ENCODE peak calls at places on chromosomes 11 and 22, in eight cellular contexts. One of them, this sample, is unnamed.

GRCh38 chr11:31817054-31817620 is 6.0 kb upstream of the PAX6 start:
- DNase-seq in tibial artery: no peak
- DNase-seq in fibroblast of pulmonary artery: no peak
- DNase-seq in astrocyte of the spinal cord: no peak
- DNase-seq in kidney: no peak
- DNase-seq in neural progenitor cell: peak
- DNase-seq in tibial nerve: no peak
- DNase-seq in lung: no peak
- DNase-seq in this sample: no peak

GRCh38 chr11:113514856-113515255 is 39.7 kb upstream of the DRD2 start:
- DNase-seq in tibial artery: no peak
- DNase-seq in fibroblast of pulmonary artery: no peak
- DNase-seq in astrocyte of the spinal cord: no peak
- DNase-seq in kidney: no peak
- DNase-seq in neural progenitor cell: no peak
- DNase-seq in tibial nerve: no peak
- DNase-seq in lung: no peak
- DNase-seq in this sample: no peak

GRCh38 chr11:120013325-120014250 is 124.3 kb downstream of the TRIM29 start:
- DNase-seq in tibial artery: no peak
- DNase-seq in fibroblast of pulmonary artery: peak
- DNase-seq in astrocyte of the spinal cord: peak
- DNase-seq in kidney: no peak
- DNase-seq in neural progenitor cell: peak
- DNase-seq in tibial nerve: no peak
- DNase-seq in lung: no peak
- DNase-seq in this sample: peak

GRCh38 chr11:80280737-80281136 is 839.9 kb upstream of the TENM4 start:
- DNase-seq in tibial artery: no peak
- DNase-seq in fibroblast of pulmonary artery: no peak
- DNase-seq in astrocyte of the spinal cord: no peak
- DNase-seq in kidney: no peak
- DNase-seq in neural progenitor cell: no peak
- DNase-seq in tibial nerve: no peak
- DNase-seq in lung: no peak
- DNase-seq in this sample: no peak

GRCh38 chr11:86101941-86102407 is 33.1 kb upstream of the PICALM start:
- DNase-seq in tibial artery: no peak
- DNase-seq in fibroblast of pulmonary artery: peak
- DNase-seq in astrocyte of the spinal cord: no peak
- DNase-seq in kidney: no peak
- DNase-seq in neural progenitor cell: no peak
- DNase-seq in tibial nerve: no peak
- DNase-seq in lung: no peak
- DNase-seq in this sample: peak

GRCh38 chr11:68912254-68912653 is 8.6 kb downstream of the IGHMBP2 start:
- DNase-seq in tibial artery: no peak
- DNase-seq in fibroblast of pulmonary artery: no peak
- DNase-seq in astrocyte of the spinal cord: no peak
- DNase-seq in kidney: no peak
- DNase-seq in neural progenitor cell: no peak
- DNase-seq in tibial nerve: no peak
- DNase-seq in lung: no peak
- DNase-seq in this sample: peak

GRCh38 chr22:48635825-48636224 is 1191.8 kb downstream of the BRD1 start:
- DNase-seq in tibial artery: no peak
- DNase-seq in fibroblast of pulmonary artery: no peak
- DNase-seq in astrocyte of the spinal cord: no peak
- DNase-seq in kidney: no peak
- DNase-seq in neural progenitor cell: no peak
- DNase-seq in tibial nerve: no peak
- DNase-seq in lung: no peak
- DNase-seq in this sample: no peak

GRCh38 chr11:71304491-71304890 is 52.1 kb upstream of the SHANK2 start:
- DNase-seq in tibial artery: peak
- DNase-seq in fibroblast of pulmonary artery: no peak
- DNase-seq in astrocyte of the spinal cord: no peak
- DNase-seq in kidney: no peak
- DNase-seq in neural progenitor cell: no peak
- DNase-seq in tibial nerve: no peak
- DNase-seq in lung: peak
- DNase-seq in this sample: no peak

GRCh38 chr22:46758098-46758497 is 4.4 kb upstream of the TBC1D22A start:
- DNase-seq in tibial artery: no peak
- DNase-seq in fibroblast of pulmonary artery: no peak
- DNase-seq in astrocyte of the spinal cord: no peak
- DNase-seq in kidney: no peak
- DNase-seq in neural progenitor cell: no peak
- DNase-seq in tibial nerve: no peak
- DNase-seq in lung: no peak
- DNase-seq in this sample: no peak

GRCh38 chr11:109037856-109038780 is 373.2 kb downstream of the DDX10 start:
- DNase-seq in tibial artery: no peak
- DNase-seq in fibroblast of pulmonary artery: peak
- DNase-seq in astrocyte of the spinal cord: peak
- DNase-seq in kidney: no peak
- DNase-seq in neural progenitor cell: peak
- DNase-seq in tibial nerve: no peak
- DNase-seq in lung: no peak
- DNase-seq in this sample: peak

GRCh38 chr11:113873241-113873626 is 2.1 kb downstream of the USP28 start:
- DNase-seq in tibial artery: no peak
- DNase-seq in fibroblast of pulmonary artery: no peak
- DNase-seq in astrocyte of the spinal cord: peak
- DNase-seq in kidney: no peak
- DNase-seq in neural progenitor cell: peak
- DNase-seq in tibial nerve: no peak
- DNase-seq in lung: no peak
- DNase-seq in this sample: peak

DNA sequence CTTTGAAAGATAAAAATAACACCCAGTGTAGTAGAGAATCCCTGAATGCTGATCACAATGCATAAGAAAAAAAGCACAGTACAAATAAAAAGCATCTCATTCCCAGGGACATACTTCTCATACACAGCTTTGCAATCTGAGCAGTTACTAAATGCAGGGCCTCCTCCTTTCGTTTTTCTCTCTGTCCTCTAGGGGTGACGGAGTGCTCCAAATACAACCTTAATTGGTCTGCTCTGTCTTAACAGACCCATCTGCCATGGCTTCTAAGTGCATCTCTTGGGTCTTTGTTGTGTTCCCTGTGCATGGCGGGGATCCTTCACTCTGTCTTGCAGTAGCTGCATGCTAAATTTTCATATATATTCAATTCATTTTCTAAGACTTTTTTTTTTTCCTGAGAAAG is 1114.2 kb upstream of the RAG2 start:
- DNase-seq in tibial artery: no peak
- DNase-seq in fibroblast of pulmonary artery: peak
- DNase-seq in astrocyte of the spinal cord: peak
- DNase-seq in kidney: no peak
- DNase-seq in neural progenitor cell: peak
- DNase-seq in tibial nerve: no peak
- DNase-seq in lung: no peak
- DNase-seq in this sample: peak
- TF ChIP-seq CTCF in tibial artery: no peak
- TF ChIP-seq CTCF in fibroblast of pulmonary artery: peak
- TF ChIP-seq CTCF in astrocyte of the spinal cord: peak
- TF ChIP-seq CTCF in kidney: no peak
- TF ChIP-seq CTCF in neural progenitor cell: peak
- TF ChIP-seq CTCF in tibial nerve: no peak
- TF ChIP-seq CTCF in lung: no peak
- TF ChIP-seq CTCF in this sample: peak

GRCh38 chr11:12330491-12331231 is 46.7 kb upstream of the PARVA start:
- DNase-seq in tibial artery: no peak
- DNase-seq in fibroblast of pulmonary artery: no peak
- DNase-seq in astrocyte of the spinal cord: no peak
- DNase-seq in kidney: no peak
- DNase-seq in neural progenitor cell: peak
- DNase-seq in tibial nerve: no peak
- DNase-seq in lung: no peak
- DNase-seq in this sample: peak
- H3K4me3 ChIP-seq in tibial artery: no peak
- H3K4me3 ChIP-seq in fibroblast of pulmonary artery: no peak
- H3K4me3 ChIP-seq in astrocyte of the spinal cord: no peak
- H3K4me3 ChIP-seq in kidney: no peak
- H3K4me3 ChIP-seq in neural progenitor cell: peak
- H3K4me3 ChIP-seq in tibial nerve: no peak
- H3K4me3 ChIP-seq in lung: no peak
- H3K4me3 ChIP-seq in this sample: no peak

GRCh38 chr22:25350551-25350971 is 131.1 kb downstream of the CRYBB2 start:
- DNase-seq in tibial artery: no peak
- DNase-seq in fibroblast of pulmonary artery: no peak
- DNase-seq in astrocyte of the spinal cord: no peak
- DNase-seq in kidney: peak
- DNase-seq in neural progenitor cell: no peak
- DNase-seq in tibial nerve: no peak
- DNase-seq in lung: no peak
- DNase-seq in this sample: no peak

GRCh38 chr22:25353516-25354445 is 134.3 kb downstream of the CRYBB2 start:
- DNase-seq in tibial artery: peak
- DNase-seq in fibroblast of pulmonary artery: no peak
- DNase-seq in astrocyte of the spinal cord: no peak
- DNase-seq in kidney: peak
- DNase-seq in neural progenitor cell: no peak
- DNase-seq in tibial nerve: no peak
- DNase-seq in lung: no peak
- DNase-seq in this sample: no peak

GRCh38 chr22:25354456-25354855 is 135.0 kb downstream of the CRYBB2 start:
- DNase-seq in tibial artery: peak
- DNase-seq in fibroblast of pulmonary artery: no peak
- DNase-seq in astrocyte of the spinal cord: no peak
- DNase-seq in kidney: peak
- DNase-seq in neural progenitor cell: no peak
- DNase-seq in tibial nerve: no peak
- DNase-seq in lung: no peak
- DNase-seq in this sample: no peak

GRCh38 chr22:25352294-25352680 is 132.8 kb downstream of the CRYBB2 start:
- DNase-seq in tibial artery: no peak
- DNase-seq in fibroblast of pulmonary artery: no peak
- DNase-seq in astrocyte of the spinal cord: no peak
- DNase-seq in kidney: no peak
- DNase-seq in neural progenitor cell: no peak
- DNase-seq in tibial nerve: no peak
- DNase-seq in lung: no peak
- DNase-seq in this sample: no peak

DNA sequence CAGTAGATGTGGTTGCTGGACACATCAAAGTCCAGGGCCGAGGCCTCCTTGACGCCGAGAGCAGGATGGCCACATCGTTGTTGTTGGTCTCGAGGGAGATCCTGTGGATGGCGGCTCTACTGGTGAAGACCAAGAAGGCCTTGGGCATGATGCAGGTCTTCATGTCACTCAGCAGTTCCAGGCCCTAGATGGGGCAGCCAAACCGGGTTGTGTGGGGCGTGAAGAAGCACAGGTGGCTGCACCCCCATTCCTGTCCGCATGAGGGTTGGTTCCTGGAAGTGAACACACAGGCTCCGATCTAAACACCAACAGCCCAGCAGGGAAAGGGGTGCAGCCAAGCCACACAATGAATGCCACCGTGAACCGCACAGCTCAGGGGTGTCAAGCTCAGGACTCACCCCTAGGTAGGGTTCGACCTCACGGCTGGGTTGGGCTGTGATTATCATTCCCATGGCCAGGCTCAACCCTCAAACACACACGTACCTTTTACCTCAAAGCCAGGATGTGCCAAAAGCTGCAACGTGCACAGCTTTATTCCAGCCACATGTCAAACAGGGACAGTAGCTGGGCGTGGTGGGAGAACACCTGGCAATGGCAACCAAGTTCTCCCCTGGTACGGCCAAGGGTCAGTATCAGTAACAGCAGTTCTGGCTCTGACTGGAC is 132.3 kb downstream of the CRYBB2 start:
- DNase-seq in tibial artery: no peak
- DNase-seq in fibroblast of pulmonary artery: no peak
- DNase-seq in astrocyte of the spinal cord: no peak
- DNase-seq in kidney: no peak
- DNase-seq in neural progenitor cell: no peak
- DNase-seq in tibial nerve: no peak
- DNase-seq in lung: no peak
- DNase-seq in this sample: no peak
- TF ChIP-seq CTCF in tibial artery: no peak
- TF ChIP-seq CTCF in fibroblast of pulmonary artery: no peak
- TF ChIP-seq CTCF in astrocyte of the spinal cord: no peak
- TF ChIP-seq CTCF in kidney: no peak
- TF ChIP-seq CTCF in neural progenitor cell: no peak
- TF ChIP-seq CTCF in tibial nerve: no peak
- TF ChIP-seq CTCF in lung: no peak
- TF ChIP-seq CTCF in this sample: no peak

GRCh38 chr11:64855596-64856304 is 11.3 kb upstream of the CDC42BPG start:
- DNase-seq in tibial artery: no peak
- DNase-seq in fibroblast of pulmonary artery: no peak
- DNase-seq in astrocyte of the spinal cord: no peak
- DNase-seq in kidney: no peak
- DNase-seq in neural progenitor cell: no peak
- DNase-seq in tibial nerve: no peak
- DNase-seq in lung: no peak
- DNase-seq in this sample: no peak
- H3K4me3 ChIP-seq in tibial artery: peak
- H3K4me3 ChIP-seq in fibroblast of pulmonary artery: no peak
- H3K4me3 ChIP-seq in astrocyte of the spinal cord: no peak
- H3K4me3 ChIP-seq in kidney: no peak
- H3K4me3 ChIP-seq in neural progenitor cell: no peak
- H3K4me3 ChIP-seq in tibial nerve: no peak
- H3K4me3 ChIP-seq in lung: no peak
- H3K4me3 ChIP-seq in this sample: no peak

DNA sequence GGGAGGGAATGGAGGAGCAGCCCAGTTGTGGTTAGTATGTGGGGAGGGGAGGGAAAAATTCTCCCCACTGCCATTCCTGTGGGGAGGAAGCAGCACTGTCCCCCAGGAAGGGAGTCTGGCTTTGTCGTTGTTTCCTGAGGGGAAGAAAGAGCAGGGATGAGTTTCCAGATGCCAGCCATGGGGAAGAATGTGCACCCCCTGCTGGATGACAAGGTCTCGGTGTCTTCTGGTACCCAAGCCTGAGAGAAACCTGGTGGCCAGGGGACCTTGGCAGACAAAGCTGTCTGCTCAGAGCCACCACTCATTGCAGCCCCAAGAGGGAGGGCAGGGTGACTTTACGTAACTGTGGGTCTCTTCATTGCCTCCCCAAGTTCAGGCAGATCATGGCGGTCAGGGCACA is 81.3 kb upstream of the CD82 start:
- DNase-seq in tibial artery: no peak
- DNase-seq in fibroblast of pulmonary artery: peak
- DNase-seq in astrocyte of the spinal cord: no peak
- DNase-seq in kidney: no peak
- DNase-seq in neural progenitor cell: peak
- DNase-seq in tibial nerve: no peak
- DNase-seq in lung: no peak
- DNase-seq in this sample: peak
- TF ChIP-seq CTCF in tibial artery: no peak
- TF ChIP-seq CTCF in fibroblast of pulmonary artery: peak
- TF ChIP-seq CTCF in astrocyte of the spinal cord: peak
- TF ChIP-seq CTCF in kidney: no peak
- TF ChIP-seq CTCF in neural progenitor cell: peak
- TF ChIP-seq CTCF in tibial nerve: no peak
- TF ChIP-seq CTCF in lung: no peak
- TF ChIP-seq CTCF in this sample: no peak

DNA sequence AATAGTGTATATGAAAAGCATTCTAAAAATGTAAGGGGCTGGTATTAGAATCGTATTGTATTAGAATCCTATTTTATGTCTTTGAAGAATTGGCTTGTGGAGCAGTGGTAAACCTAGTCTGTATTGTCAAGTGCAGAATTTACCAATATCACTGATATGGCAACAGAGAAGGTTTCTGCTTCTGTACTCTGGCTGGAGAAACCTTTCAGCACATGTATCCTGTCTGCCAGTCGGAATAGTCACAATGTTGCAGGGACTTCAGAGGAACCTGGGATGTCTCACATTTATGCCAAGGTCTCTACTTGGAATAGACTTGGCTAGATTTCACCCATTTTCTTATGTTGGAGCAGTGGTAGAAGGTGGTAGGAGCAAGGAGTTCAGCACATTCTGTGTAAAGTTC is 4.4 kb downstream of the MTMR3 start:
- DNase-seq in tibial artery: no peak
- DNase-seq in fibroblast of pulmonary artery: no peak
- DNase-seq in astrocyte of the spinal cord: no peak
- DNase-seq in kidney: no peak
- DNase-seq in neural progenitor cell: no peak
- DNase-seq in tibial nerve: no peak
- DNase-seq in lung: no peak
- DNase-seq in this sample: no peak
- H3K4me3 ChIP-seq in tibial artery: no peak
- H3K4me3 ChIP-seq in fibroblast of pulmonary artery: no peak
- H3K4me3 ChIP-seq in astrocyte of the spinal cord: no peak
- H3K4me3 ChIP-seq in kidney: no peak
- H3K4me3 ChIP-seq in neural progenitor cell: no peak
- H3K4me3 ChIP-seq in tibial nerve: no peak
- H3K4me3 ChIP-seq in lung: no peak
- H3K4me3 ChIP-seq in this sample: no peak

This sample was measured in fibroblast of the aortic adventitia.